ENCODE peak calls at places on chromosome 14, in five cellular contexts. F is naive thymus-derived CD4-positive, alpha-beta T cell; I is activated T-cell treated with anti-CD3 and anti-CD28 coated beads for 24 hours; M is GOT3; V is CD14-positive monocyte. A is an unnamed sample.
A peak's percentile ranks its signal among the peaks of the same experiment; 100 is the strongest.

GRCh38 chr14:102838531-102838930 is 61.3 kb downstream of the TRAF3 start:
- DNase-seq in F (no peak), I (no peak), M (no peak), V (no peak), A (no peak)

GRCh38 chr14:89303452-89304435 is 113.3 kb downstream of the FOXN3 start:
- DNase-seq in F (peak; percentile 63), I (no peak), M (no peak), V (peak; percentile 78), A (peak; percentile 30)

GRCh38 chr14:76696361-76696760 is 64.9 kb upstream of the VASH1 start:
- DNase-seq in F (no peak), I (no peak), M (no peak), V (no peak), A (no peak)

GRCh38 chr14:78316058-78316457 is 145.9 kb downstream of the NRXN3 start:
- DNase-seq in F (no peak), I (no peak), M (no peak), V (no peak), A (no peak)

GRCh38 chr14:55707365-55707804 is 127.4 kb downstream of the KTN1 start:
- DNase-seq in F (peak; percentile 31), I (no peak), M (no peak), V (no peak), A (no peak)

GRCh38 chr14:49553892-49554291 is 32.3 kb downstream of the RPS29 start:
- DNase-seq in F (no peak), I (no peak), M (no peak), V (no peak), A (no peak)

GRCh38 chr14:36654185-36655053 is 7.2 kb upstream of the PAX9 start:
- DNase-seq in F (no peak), I (no peak), M (no peak), V (no peak), A (no peak)

GRCh38 chr14:101563352-101563653 is 2.0 kb downstream of the DIO3 start:
- DNase-seq in F (no peak), I (no peak), M (no peak), V (no peak), A (no peak)

GRCh38 chr14:68983210-68983609 is 4.1 kb upstream of the ACTN1 start:
- DNase-seq in F (no peak), I (no peak), M (no peak), V (no peak), A (no peak)

GRCh38 chr14:84496677-84497076 is 1033.3 kb upstream of the FLRT2 start:
- DNase-seq in F (no peak), I (no peak), M (no peak), V (no peak), A (no peak)

GRCh38 chr14:38254565-38255407 is 1.1 kb downstream of the CLEC14A start:
- DNase-seq in F (no peak), I (no peak), M (no peak), V (no peak), A (no peak)

GRCh38 chr14:89551432-89551831 is 134.4 kb upstream of the FOXN3 start:
- DNase-seq in F (no peak), I (no peak), M (no peak), V (no peak), A (no peak)

GRCh38 chr14:62015248-62015647 is 253.0 kb downstream of the SNAPC1 start:
- DNase-seq in F (no peak), I (no peak), M (no peak), V (no peak), A (no peak)

GRCh38 chr14:88247228-88247627 is 75.8 kb downstream of the KCNK10 start:
- DNase-seq in F (no peak), I (no peak), M (no peak), V (no peak), A (no peak)

GRCh38 chr14:38016497-38016896 is 191.2 kb upstream of the SSTR1 start:
- DNase-seq in F (no peak), I (no peak), M (no peak), V (no peak), A (no peak)

A was measured in NCI-H446 treated with DMSO at 0.1 percent for 48 hours.